ENCODE peak calls at places on chromosomes 5 and 9, in nine cellular contexts. X, Q, R, I, E, V, Z, L and Y are unnamed samples.

GRCh38 chr9:110578896-110579752 is at the start of gene SVEP1:
- DNase-seq in X (peak; percentile 46), Q (peak; percentile 44), R (peak; percentile 85), I (peak; percentile 67), E (no peak), V (peak; percentile 51), Z (peak; percentile 46), L (peak; percentile 51), Y (no peak)

GRCh38 chr9:73981405-73981804 is 515.7 kb upstream of the RORB start:
- DNase-seq in X (no peak), Q (no peak), R (no peak), I (no peak), E (no peak), V (no peak), Z (no peak), L (no peak), Y (no peak)

GRCh38 chr9:88954073-88954472 is 37.2 kb upstream of the S1PR3 start:
- DNase-seq in X (no peak), Q (no peak), R (no peak), I (no peak), E (no peak), V (no peak), Z (no peak), L (no peak), Y (no peak)

GRCh38 chr5:88886252-88886651 is 3.3 kb upstream of the MEF2C start:
- DNase-seq in X (no peak), Q (no peak), R (no peak), I (no peak), E (no peak), V (no peak), Z (no peak), L (no peak), Y (no peak)

GRCh38 chr5:175627739-175628138 is 30.1 kb upstream of the HRH2 start:
- DNase-seq in X (no peak), Q (no peak), R (no peak), I (no peak), E (no peak), V (no peak), Z (no peak), L (no peak), Y (no peak)

GRCh38 chr5:138884094-138884493 is 9.0 kb upstream of the LRRTM2 start:
- DNase-seq in X (no peak), Q (no peak), R (no peak), I (no peak), E (no peak), V (no peak), Z (no peak), L (no peak), Y (no peak)

GRCh38 chr9:127598839-127599549 is 13.1 kb upstream of the STXBP1 start:
- DNase-seq in X (no peak), Q (no peak), R (no peak), I (no peak), E (no peak), V (no peak), Z (no peak), L (no peak), Y (no peak)

GRCh38 chr9:110895141-110895912 is 142.9 kb downstream of the LPAR1 start:
- DNase-seq in X (peak; percentile 53), Q (peak; percentile 77), R (no peak), I (peak; percentile 62), E (no peak), V (no peak), Z (no peak), L (peak; percentile 76), Y (no peak)

GRCh38 chr5:180975338-180975737 is 13.3 kb upstream of the BTNL3 start:
- DNase-seq in X (no peak), Q (no peak), R (no peak), I (no peak), E (no peak), V (no peak), Z (no peak), L (no peak), Y (no peak)

GRCh38 chr5:87383216-87383615 is 29.5 kb downstream of the CCNH start:
- DNase-seq in X (no peak), Q (no peak), R (no peak), I (no peak), E (no peak), V (no peak), Z (no peak), L (no peak), Y (no peak)

GRCh38 chr5:140324834-140325195 is 21.6 kb downstream of the HBEGF start:
- DNase-seq in X (no peak), Q (no peak), R (no peak), I (no peak), E (no peak), V (no peak), Z (no peak), L (peak; percentile 40), Y (no peak)

GRCh38 chr5:95519151-95519550 is 35.6 kb downstream of the SKIC3 start:
- DNase-seq in X (no peak), Q (no peak), R (no peak), I (no peak), E (no peak), V (no peak), Z (no peak), L (no peak), Y (no peak)

GRCh38 chr5:99355881-99356280 is 427.1 kb upstream of the CHD1 start:
- DNase-seq in X (no peak), Q (no peak), R (no peak), I (no peak), E (no peak), V (no peak), Z (no peak), L (no peak), Y (no peak)

GRCh38 chr5:93193756-93194155 is 387.3 kb downstream of the NR2F1-AS1 start:
- DNase-seq in X (no peak), Q (no peak), R (no peak), I (no peak), E (no peak), V (no peak), Z (no peak), L (no peak), Y (no peak)

GRCh38 chr5:59003641-59004040 is 420.8 kb downstream of the RAB3C start:
- DNase-seq in X (no peak), Q (no peak), R (no peak), I (no peak), E (no peak), V (no peak), Z (no peak), L (no peak), Y (no peak)
- H3K27ac ChIP-seq in X (no peak overlapping the region), Q (no peak overlapping the region), R (no peak overlapping the region), I (peak overlapping the region; percentile 76), E (no peak overlapping the region), V (no peak overlapping the region), Z (peak overlapping the region; percentile 77), L (no peak overlapping the region), Y (no peak overlapping the region)

DNA sequence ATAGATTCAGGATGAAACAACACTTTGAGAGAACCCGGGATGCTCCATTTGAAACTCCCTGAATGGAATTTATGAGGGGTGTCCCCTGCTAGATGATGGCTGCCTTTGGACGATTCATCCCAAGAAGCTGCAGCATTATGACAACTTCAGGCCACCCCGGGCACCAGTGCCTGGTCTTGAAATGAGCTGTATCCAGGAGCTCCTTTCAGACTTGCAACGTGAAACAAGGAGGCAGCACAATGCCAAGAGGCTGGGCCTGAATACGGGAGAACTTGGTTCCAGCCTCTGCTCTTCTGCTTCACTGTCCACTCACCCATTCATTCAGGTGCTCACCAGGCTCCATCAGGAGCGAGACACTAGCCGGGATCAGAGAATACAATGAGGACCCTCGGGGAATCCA is 78.3 kb downstream of the STK10 start:
- DNase-seq in X (no peak), Q (no peak), R (no peak), I (no peak), E (no peak), V (no peak), Z (no peak), L (no peak), Y (no peak)
- H3K4me1 ChIP-seq in X (peaks cover 65% of the 10 kb centered on the region), Q (peaks cover 55% of the 10 kb centered on the region), R (peaks cover 48% of the 10 kb centered on the region), I (peaks cover 14% of the 10 kb centered on the region), E (peaks cover 10% of the 10 kb centered on the region), V (peaks cover 29% of the 10 kb centered on the region), Z (peaks cover 19% of the 10 kb centered on the region), L (no peaks in the 10 kb centered on the region), Y (peaks cover 29% of the 10 kb centered on the region)

GRCh38 chr5:41112486-41113455 is 41.6 kb upstream of the MROH2B start:
- DNase-seq in X (no peak), Q (no peak), R (no peak), I (no peak), E (no peak), V (no peak), Z (no peak), L (no peak), Y (no peak)

DNA sequence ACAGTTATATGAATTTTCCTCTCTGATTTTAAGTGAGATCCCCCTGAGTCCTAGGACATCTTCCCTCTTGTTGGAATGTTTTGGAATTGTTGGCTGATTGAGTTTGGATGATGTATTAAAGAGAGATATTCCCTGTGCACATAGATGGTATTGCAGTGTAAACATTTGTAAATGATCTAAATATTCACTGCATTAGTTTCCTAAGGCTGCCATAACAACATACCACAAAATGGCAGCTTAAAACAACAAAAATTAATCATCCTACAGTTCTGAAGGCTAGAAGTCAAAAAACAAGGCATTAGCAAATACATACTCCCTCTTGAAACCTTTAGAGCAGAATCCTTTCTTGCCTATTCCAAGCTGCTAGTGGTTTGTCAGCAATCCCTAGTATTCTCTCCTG is 38.0 kb upstream of the MROH2B start:
- DNase-seq in X (no peak), Q (no peak), R (no peak), I (no peak), E (no peak), V (no peak), Z (no peak), L (no peak), Y (no peak)
- TF ChIP-seq CTCF in X (no peak), Q (no peak), R (no peak), I (no peak), E (no peak), V (no peak), Z (no peak), L (no peak), Y (no peak)

GRCh38 chr9:99357575-99357974 is 135.5 kb downstream of the SEC61B start:
- DNase-seq in X (peak; percentile 76), Q (peak; percentile 65), R (no peak), I (peak; percentile 69), E (no peak), V (no peak), Z (no peak), L (no peak), Y (no peak)

GRCh38 chr9:99360026-99360425 is 137.9 kb downstream of the SEC61B start:
- DNase-seq in X (no peak), Q (no peak), R (no peak), I (no peak), E (no peak), V (no peak), Z (no peak), L (no peak), Y (no peak)

GRCh38 chr9:99356512-99356971 is 134.5 kb downstream of the SEC61B start:
- DNase-seq in X (peak; percentile 64), Q (peak; percentile 72), R (peak; percentile 83), I (peak; percentile 79), E (no peak), V (no peak), Z (no peak), L (no peak), Y (no peak)

GRCh38 chr9:99359336-99359735 is 137.3 kb downstream of the SEC61B start:
- DNase-seq in X (no peak), Q (no peak), R (no peak), I (no peak), E (no peak), V (no peak), Z (no peak), L (no peak), Y (no peak)

DNA sequence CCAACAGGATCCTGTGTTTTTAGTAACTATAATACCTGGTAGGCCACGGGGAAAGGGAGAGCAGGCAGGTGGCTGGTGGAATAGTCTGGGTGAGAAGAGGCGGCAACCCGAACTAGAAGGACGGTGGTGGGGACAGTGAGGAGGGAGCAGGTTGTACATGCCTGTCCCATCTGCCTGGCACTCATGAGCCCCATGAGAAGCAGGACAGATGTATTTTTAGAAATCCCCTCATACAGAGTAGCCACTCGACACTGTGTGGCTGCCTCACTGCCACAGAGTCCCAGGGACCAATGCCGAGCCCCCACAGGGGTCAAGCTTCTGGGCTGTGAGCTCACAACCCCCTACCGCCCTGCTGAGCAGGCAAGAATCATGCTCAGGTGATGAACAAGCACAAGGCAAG is 136.6 kb downstream of the SEC61B start:
- DNase-seq in X (peak; percentile 25), Q (peak; percentile 25), R (no peak), I (no peak), E (no peak), V (no peak), Z (no peak), L (no peak), Y (no peak)
- H3K27ac ChIP-seq in X (peak overlapping the region; percentile 83), Q (peak overlapping the region; percentile 86), R (no peak overlapping the region), I (peak overlapping the region; percentile 85), E (no peak overlapping the region), V (no peak overlapping the region), Z (no peak overlapping the region), L (no peak overlapping the region), Y (no peak overlapping the region)